ENCODE peak calls at places on chromosomes 3 and 15, in seven cellular contexts. T is erythroblast, A is kidney, M is heart left ventricle, I is Kasumi-1, Q is NCI-H2029 treated with DMSO at 0.1 percent for 48 hours, B is HS-5. P is an unnamed sample.

GRCh38 chr15:101578443-101578894 is 73.7 kb downstream of the TM2D3 start:
- DNase-seq in T (peak; percentile 33), A (no peak), M (peak; percentile 56), I (peak; percentile 71), Q (no peak), B (no peak), P (peak; percentile 71)

GRCh38 chr15:25939122-25939521 is 76.0 kb upstream of the ATP10A start:
- DNase-seq in T (no peak), A (no peak), M (no peak), I (no peak), Q (no peak), B (no peak), P (no peak)

GRCh38 chr15:59353994-59354951 is 18.4 kb downstream of the MYO1E start:
- DNase-seq in T (no peak), A (no peak), M (no peak), I (no peak), Q (no peak), B (no peak), P (no peak)

GRCh38 chr3:51845129-51845528 is 16.3 kb upstream of the IQCF2 start:
- DNase-seq in T (no peak), A (no peak), M (no peak), I (no peak), Q (no peak), B (no peak), P (no peak)

GRCh38 chr3:8931342-8931741 is 31.9 kb downstream of the RAD18 start:
- DNase-seq in T (no peak), A (no peak), M (no peak), I (no peak), Q (no peak), B (no peak), P (no peak)

GRCh38 chr3:174191380-174191779 is 667.8 kb upstream of the NAALADL2 start:
- DNase-seq in T (no peak), A (no peak), M (no peak), I (no peak), Q (no peak), B (no peak), P (no peak)

GRCh38 chr3:13414040-13414729 is 5.9 kb downstream of the NUP210 start:
- DNase-seq in T (peak; percentile 76), A (peak; percentile 83), M (peak; percentile 43), I (peak; percentile 98), Q (no peak), B (no peak), P (no peak)

GRCh38 chr15:67039349-67040075 is 25.9 kb upstream of the SMAD3 start:
- DNase-seq in T (no peak), A (no peak), M (no peak), I (no peak), Q (no peak), B (no peak), P (no peak)

GRCh38 chr15:70093481-70094309 is 4.0 kb downstream of the TLE3 start:
- DNase-seq in T (peak; percentile 51), A (no peak), M (no peak), I (no peak), Q (no peak), B (no peak), P (no peak)

GRCh38 chr15:74504418-74504817 is 36.6 kb upstream of the ARID3B start:
- DNase-seq in T (no peak), A (no peak), M (no peak), I (no peak), Q (no peak), B (no peak), P (no peak)

GRCh38 chr15:38129531-38130199 is 123.0 kb upstream of the SPRED1 start:
- DNase-seq in T (no peak), A (peak; percentile 64), M (peak; percentile 75), I (peak; percentile 42), Q (no peak), B (peak; percentile 99), P (no peak)

GRCh38 chr15:77865701-77866100 is 211.8 kb downstream of the TBC1D2B start:
- DNase-seq in T (no peak), A (peak; percentile 21), M (no peak), I (no peak), Q (no peak), B (no peak), P (no peak)

GRCh38 chr15:57398336-57398735 is 22.0 kb downstream of the CGNL1 start:
- DNase-seq in T (no peak), A (no peak), M (no peak), I (no peak), Q (no peak), B (no peak), P (no peak)